ENCODE peak calls at places on chromosome 14, in eight cellular contexts. S is GM23338, F is HCT116, I is fibroblast of lung, K is PC-3, Q is GM23248, V is Karpas-422, A is mammary epithelial cell. O is an unnamed sample.

GRCh38 chr14:88737245-88737644 is 55.5 kb downstream of the EML5 start:
- DNase-seq in F (no peak), K (no peak), I (no peak), A (no peak), V (no peak), S (no peak), Q (no peak), O (no peak)

GRCh38 chr14:33768458-33768830 is 182.4 kb downstream of the EGLN3 start:
- DNase-seq in A (no peak), S (no peak), F (no peak), K (no peak), V (peak), I (no peak), Q (peak), O (no peak)

GRCh38 chr14:62133776-62134175 is 371.6 kb downstream of the SNAPC1 start:
- DNase-seq in Q (no peak), A (no peak), K (no peak), V (no peak), F (no peak), S (no peak), I (no peak), O (no peak)

GRCh38 chr14:74014299-74014698 is 4.8 kb downstream of the ENTPD5 start:
- DNase-seq in I (no peak), F (no peak), S (no peak), V (no peak), K (no peak), A (no peak), Q (no peak), O (no peak)

GRCh38 chr14:62428429-62429203 is 616.6 kb downstream of the KCNH5 start:
- DNase-seq in F (no peak), S (no peak), A (peak), Q (no peak), I (peak), K (peak), V (no peak), O (peak)

GRCh38 chr14:58152569-58152857 is 500 bp upstream of the ARMH4 start:
- DNase-seq in I (no peak), A (no peak), S (no peak), V (no peak), K (peak), F (no peak), Q (no peak), O (no peak)

GRCh38 chr14:90544971-90545370 is 148.1 kb downstream of the CALM1 start:
- DNase-seq in F (no peak), V (no peak), I (no peak), K (no peak), S (no peak), A (no peak), Q (no peak), O (no peak)

GRCh38 chr14:20971705-20972021 is 16.4 kb downstream of the RNASE2 start:
- DNase-seq in S (no peak), V (no peak), F (no peak), K (no peak), Q (no peak), I (no peak), A (no peak), O (no peak)

GRCh38 chr14:104094709-104095425 is 9.4 kb downstream of the ASPG start:
- DNase-seq in F (no peak), Q (peak), V (peak), I (peak), A (peak), K (peak), S (peak), O (peak)

GRCh38 chr14:33280646-33281045 is 342.0 kb downstream of the NPAS3 start:
- DNase-seq in I (peak), A (peak), V (no peak), S (no peak), F (no peak), K (peak), Q (peak), O (no peak)

GRCh38 chr14:68542346-68542745 is 250.5 kb downstream of the ZFP36L1 start:
- DNase-seq in F (no peak), I (no peak), V (no peak), S (no peak), K (peak), Q (peak), A (no peak), O (no peak)

GRCh38 chr14:91332448-91333059 is 85.1 kb downstream of the CCDC88C start:
- DNase-seq in F (no peak), A (no peak), K (no peak), Q (no peak), I (no peak), V (no peak), S (no peak), O (no peak)

GRCh38 chr14:71070169-71070568 is 162.9 kb downstream of the PCNX1 start:
- DNase-seq in I (peak), A (peak), Q (peak), F (no peak), K (peak), V (no peak), S (no peak), O (peak)

GRCh38 chr14:105458571-105458970 is 16.1 kb upstream of the CRIP2 start:
- DNase-seq in K (no peak), S (no peak), V (no peak), Q (no peak), I (no peak), A (no peak), F (no peak), O (no peak)

GRCh38 chr14:65840786-65841185 is 428.3 kb downstream of the FUT8 start:
- DNase-seq in K (no peak), A (no peak), S (no peak), F (no peak), I (peak), Q (peak), V (no peak), O (no peak)

GRCh38 chr14:101252443-101253214 is 308.7 kb upstream of the DIO3 start:
- DNase-seq in S (no peak), K (no peak), F (no peak), V (no peak), I (no peak), Q (no peak), A (no peak), O (no peak)

GRCh38 chr14:38316922-38317321 is 61.0 kb upstream of the CLEC14A start:
- DNase-seq in F (no peak), I (no peak), K (no peak), A (no peak), Q (no peak), S (no peak), V (no peak), O (no peak)

GRCh38 chr14:92925446-92925845 is 2.5 kb downstream of the CHGA start:
- DNase-seq in F (no peak), I (no peak), A (no peak), Q (no peak), V (no peak), K (no peak), S (no peak), O (no peak)

GRCh38 chr14:92360666-92361370 is 37.9 kb downstream of the SLC24A4 start:
- DNase-seq in I (no peak), F (no peak), A (no peak), V (no peak), Q (peak), S (no peak), K (no peak), O (no peak)

GRCh38 chr14:32202941-32203882 is at the start of gene RNU6-8:
- DNase-seq in F (peak), I (peak), A (peak), Q (peak), K (peak), S (peak), V (peak), O (peak)

DNA sequence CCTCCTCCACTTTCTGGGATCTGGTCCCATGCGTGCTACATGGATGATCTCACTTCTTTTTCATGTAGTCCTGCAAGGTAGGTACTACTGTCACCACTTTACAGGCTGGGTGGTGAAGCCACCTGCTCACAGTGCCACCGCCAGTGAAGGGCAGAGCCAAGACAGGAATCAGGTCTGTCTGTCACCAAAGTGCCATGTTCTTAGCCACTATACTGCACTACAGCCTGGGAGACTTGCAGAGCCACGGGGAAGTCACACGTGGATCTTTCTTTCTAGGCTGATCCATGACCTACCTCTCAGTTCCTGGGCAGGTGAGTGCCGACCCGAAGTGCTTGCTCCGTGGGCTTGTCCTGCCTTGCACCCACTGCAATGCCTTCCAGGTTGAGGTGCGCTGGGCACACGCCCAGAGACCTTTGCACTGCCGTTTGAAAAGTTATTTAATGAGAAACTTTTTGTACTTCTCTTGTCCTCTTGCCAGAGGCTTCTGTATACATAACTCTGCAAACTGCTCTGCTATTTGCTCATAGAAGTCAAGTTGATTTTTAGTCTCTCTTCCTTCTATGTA is 19.7 kb upstream of the CLMN start:
- DNase-seq in I (no peak), Q (no peak), V (no peak), F (no peak), K (no peak), S (no peak), A (no peak), O (no peak)
- H2AFZ ChIP-seq in I (no peak), Q (no peak), V (no peak), F (no peak), K (no peak), S (no peak), A (peak), O (no peak)

DNA sequence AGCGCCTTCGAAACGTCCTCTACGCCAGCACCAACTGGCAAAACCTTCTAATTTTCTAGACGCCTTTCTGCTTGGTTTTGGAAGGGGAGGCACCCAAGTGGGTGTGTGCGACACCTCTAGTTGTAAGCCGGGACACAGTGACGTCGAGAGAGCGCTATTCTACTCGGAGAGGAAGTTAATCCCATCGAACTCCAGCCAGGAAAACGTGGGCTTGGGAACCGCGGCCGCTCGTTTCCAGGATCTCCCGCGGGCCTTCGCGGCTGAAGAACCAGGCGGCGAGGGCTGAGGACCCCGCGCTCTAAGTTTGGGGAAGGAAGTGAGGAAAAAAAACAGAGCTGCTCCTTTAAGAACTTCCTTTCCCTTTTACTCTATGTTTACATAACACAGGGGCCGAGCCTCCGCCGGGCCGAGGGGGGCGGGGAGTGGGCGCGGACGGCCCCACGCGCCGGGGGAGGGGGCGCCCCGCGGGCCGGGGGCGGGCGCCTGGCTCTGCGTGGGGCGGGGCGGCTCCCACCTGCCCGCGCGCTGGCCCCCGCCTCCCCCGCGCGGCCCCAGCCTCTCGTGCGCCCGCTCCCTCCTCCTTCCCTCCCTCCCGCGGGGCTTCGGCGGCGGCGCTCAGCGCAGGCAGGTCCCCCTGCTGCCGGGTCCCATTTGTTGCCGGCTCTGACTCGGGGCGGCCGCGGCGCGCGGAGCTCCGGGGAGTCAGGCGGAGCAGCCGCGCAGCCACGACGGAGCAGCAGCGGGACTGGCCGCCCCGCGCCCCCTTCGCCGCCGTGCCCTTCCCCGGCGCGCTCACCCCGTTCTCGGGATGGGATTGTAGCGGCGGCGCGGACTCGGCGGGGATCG is at the start of gene PELI2:
- DNase-seq in F (peak), Q (peak), K (peak), S (peak), I (peak), V (peak), A (no peak), O (peak)
- H2AFZ ChIP-seq in F (peak), Q (peak), K (peak), S (peak), I (peak), V (peak), A (peak), O (peak)

GRCh38 chr14:59346796-59347510 is 118.2 kb downstream of the GPR135 start:
- DNase-seq in A (no peak), Q (peak), K (no peak), F (no peak), V (no peak), S (no peak), I (peak), O (no peak)
- H2AFZ ChIP-seq in A (no peak), Q (no peak), K (no peak), F (no peak), V (no peak), S (no peak), I (no peak), O (no peak)

GRCh38 chr14:69712217-69712565 is 54.8 kb upstream of the SRSF5 start:
- DNase-seq in A (no peak), I (peak), V (no peak), F (no peak), S (no peak), K (no peak), Q (no peak), O (no peak)
- H2AFZ ChIP-seq in A (peak), I (no peak), V (no peak), F (no peak), S (no peak), K (no peak), Q (no peak), O (no peak)

GRCh38 chr14:45426685-45427282 is 173.8 kb upstream of the MIS18BP1 start:
- DNase-seq in S (peak), A (peak), Q (peak), I (peak), V (peak), F (peak), K (peak), O (peak)
- H2AFZ ChIP-seq in S (no peak), A (no peak), Q (no peak), I (no peak), V (no peak), F (no peak), K (peak), O (no peak)

DNA sequence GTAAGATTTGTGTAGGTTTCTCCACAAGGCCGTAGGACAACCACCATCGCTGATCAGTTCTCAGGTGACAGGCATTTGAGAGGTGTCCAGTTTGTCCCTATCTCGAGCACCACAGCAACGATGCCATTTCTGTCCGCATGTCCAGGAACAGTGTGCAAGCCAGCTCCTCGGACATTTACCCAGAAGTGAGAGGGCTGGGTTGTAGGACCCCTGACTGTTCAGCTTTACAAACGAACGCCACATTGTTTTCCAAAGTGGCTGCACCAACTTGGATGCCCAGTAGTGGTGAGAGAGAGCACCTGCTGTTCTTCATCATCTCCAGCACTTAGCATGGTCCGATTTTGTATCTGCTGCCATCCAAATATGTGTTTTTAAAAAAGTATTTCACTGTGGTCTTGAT is 38.6 kb downstream of the CYP46A1 start:
- DNase-seq in A (no peak), Q (no peak), V (no peak), F (no peak), S (no peak), K (no peak), I (no peak), O (no peak)
- H2AFZ ChIP-seq in A (no peak), Q (no peak), V (no peak), F (no peak), S (no peak), K (no peak), I (no peak), O (no peak)

GRCh38 chr14:35412281-35413057 is 7.9 kb upstream of the NFKBIA start:
- DNase-seq in V (no peak), F (no peak), K (no peak), Q (no peak), S (no peak), I (no peak), A (no peak), O (no peak)
- H2AFZ ChIP-seq in V (no peak), F (peak), K (peak), Q (peak), S (peak), I (peak), A (peak), O (peak)

O was measured in endothelial cell of umbilical vein.